ENCODE peak calls at places on chromosomes 4 and X, in four cellular contexts. W is GM12878, K is gastrocnemius medialis, I is sigmoid colon. O is an unnamed sample.

GRCh38 chr4:141153751-141154510 is 20.7 kb upstream of the RNF150 start:
- DNase-seq in W (no peak), K (no peak), I (no peak), O (no peak)

GRCh38 chrX:77742788-77743476 is 43.1 kb downstream of the ATRX start:
- DNase-seq in W (no peak), K (no peak), I (no peak), O (no peak)

GRCh38 chr4:165481458-165481857 is 102.7 kb downstream of the CPE start:
- DNase-seq in W (no peak), K (no peak), I (no peak), O (no peak)

GRCh38 chr4:159396151-159396550 is 293.3 kb downstream of the RAPGEF2 start:
- DNase-seq in W (no peak), K (no peak), I (no peak), O (no peak)

GRCh38 chr4:139144161-139144859 is 32.7 kb downstream of the ELF2 start:
- DNase-seq in W (no peak), K (peak; percentile 9), I (peak; percentile 75), O (peak; percentile 57)

GRCh38 chr4:38663021-38663800 is 788 bp upstream of the KLF3 start:
- DNase-seq in W (no peak), K (peak; percentile 8), I (peak; percentile 80), O (peak; percentile 34)

GRCh38 chr4:38106301-38106700 is 146.1 kb downstream of the PTTG2 start:
- DNase-seq in W (no peak), K (no peak), I (no peak), O (no peak)

GRCh38 chr4:149914521-149915115 is 99.0 kb upstream of the IQCM start:
- DNase-seq in W (no peak), K (no peak), I (no peak), O (no peak)

GRCh38 chr4:175290401-175290800 is 372.2 kb downstream of the ADAM29 start:
- DNase-seq in W (no peak), K (no peak), I (no peak), O (no peak)

GRCh38 chr4:159551268-159551667 is 448.4 kb downstream of the RAPGEF2 start:
- DNase-seq in W (no peak), K (no peak), I (no peak), O (no peak)

GRCh38 chr4:66929748-66930147 is 615.6 kb downstream of the CENPC start:
- DNase-seq in W (no peak), K (no peak), I (no peak), O (no peak)

GRCh38 chrX:115940348-115940747 is 230.2 kb upstream of the AGTR2 start:
- DNase-seq in W (no peak), K (no peak), I (no peak), O (no peak)

GRCh38 chr4:37762294-37763163 is 64.0 kb upstream of the PGM2 start:
- DNase-seq in W (no peak), K (no peak), I (no peak), O (peak; percentile 38)

GRCh38 chrX:40130207-40130606 is 32.4 kb upstream of the BCOR start:
- DNase-seq in W (no peak), K (no peak), I (no peak), O (no peak)

GRCh38 chr4:104866809-104867208 is 279.9 kb upstream of the TET2 start:
- DNase-seq in W (no peak), K (no peak), I (no peak), O (no peak)

GRCh38 chr4:107939307-107939706 is 8.0 kb downstream of the CYP2U1 start:
- DNase-seq in W (no peak), K (no peak), I (no peak), O (no peak)

GRCh38 chrX:17535229-17535628 is 160.2 kb downstream of the NHS start:
- DNase-seq in W (no peak), K (no peak), I (no peak), O (peak; percentile 28)

GRCh38 chrX:141142946-141143345 is 34.0 kb downstream of the LDOC1 start:
- DNase-seq in W (no peak), K (no peak), I (no peak), O (no peak)

GRCh38 chrX:71911023-71911730 is 532 bp downstream of the NHSL2 start:
- DNase-seq in W (no peak), K (no peak), I (peak; percentile 67), O (no peak)

GRCh38 chr4:161522031-161522430 is 641.8 kb downstream of the FSTL5 start:
- DNase-seq in W (no peak), K (no peak), I (no peak), O (no peak)

GRCh38 chr4:110344165-110344564 is 131.8 kb upstream of the ENPEP start:
- DNase-seq in W (no peak), K (no peak), I (no peak), O (no peak)

GRCh38 chrX:64093761-64094160 is 111.7 kb downstream of the AMER1 start:
- DNase-seq in W (no peak), K (no peak), I (no peak), O (no peak)

GRCh38 chr4:10171055-10171454 is 54.5 kb upstream of the WDR1 start:
- DNase-seq in W (no peak), K (no peak), I (no peak), O (no peak)

GRCh38 chr4:99323761-99324160 is 2.6 kb upstream of the ADH1B start:
- DNase-seq in W (no peak), K (peak; percentile 73), I (peak; percentile 81), O (no peak)

GRCh38 chr4:140884431-140885058 is 128.4 kb upstream of the TBC1D9 start:
- DNase-seq in W (peak; percentile 9), K (peak; percentile 11), I (peak; percentile 70), O (peak; percentile 29)

GRCh38 chr4:139814285-139815015 is 148.8 kb downstream of the MGST2 start:
- DNase-seq in W (no peak), K (peak; percentile 18), I (no peak), O (no peak)

DNA sequence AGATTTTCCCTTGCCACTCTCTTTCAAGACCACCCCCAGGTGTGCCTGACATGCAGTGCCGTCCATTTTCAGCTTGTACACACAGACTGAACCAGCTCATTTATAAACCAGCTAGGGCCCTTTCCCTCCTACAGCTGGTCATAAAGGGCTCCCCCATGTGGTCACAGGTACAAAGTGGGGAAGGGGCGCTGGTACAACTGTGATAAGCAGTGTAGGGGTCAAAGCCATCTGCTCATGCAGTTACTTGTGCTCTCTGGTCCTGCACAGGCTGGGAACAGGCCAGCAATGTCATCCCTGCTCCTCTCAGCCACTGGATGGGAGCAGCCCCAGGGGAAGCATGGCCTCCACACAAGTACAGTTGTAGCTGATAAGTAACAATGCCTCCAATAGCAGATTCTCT is 20.6 kb downstream of the GABRQ start:
- DNase-seq in W (no peak), K (no peak), I (no peak), O (no peak)
- TF ChIP-seq CTCF in W (no peak), K (no peak), I (no peak), O (no peak)

GRCh38 chr4:185890196-185890595 is 78.2 kb upstream of the SORBS2 start:
- DNase-seq in W (no peak), K (no peak), I (no peak), O (no peak)

GRCh38 chr4:185894481-185894880 is 82.5 kb upstream of the SORBS2 start:
- DNase-seq in W (no peak), K (no peak), I (no peak), O (no peak)

GRCh38 chr4:185893500-185893899 is 81.5 kb upstream of the SORBS2 start:
- DNase-seq in W (no peak), K (no peak), I (no peak), O (no peak)

GRCh38 chr4:185889566-185889965 is 77.6 kb upstream of the SORBS2 start:
- DNase-seq in W (no peak), K (no peak), I (no peak), O (no peak)

DNA sequence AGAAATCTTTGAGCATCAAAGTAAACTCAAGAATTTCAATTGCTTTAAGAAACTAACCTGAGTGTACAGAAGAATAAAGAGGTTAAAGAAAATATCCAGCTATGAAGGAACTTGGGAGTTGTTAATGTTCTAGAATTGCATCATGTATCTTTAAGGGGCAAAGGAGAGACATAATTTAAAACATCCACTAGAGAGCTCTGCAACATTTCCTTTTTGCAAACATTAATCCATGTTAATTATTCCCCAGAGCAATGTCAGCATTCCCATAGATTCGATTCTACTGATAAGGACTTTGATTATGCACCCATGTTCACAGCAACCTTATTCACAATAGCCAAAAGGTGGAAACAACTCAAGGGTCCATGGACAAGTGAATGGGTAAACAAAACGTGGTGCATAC is 80.2 kb upstream of the SORBS2 start:
- DNase-seq in W (no peak), K (no peak), I (no peak), O (no peak)
- TF ChIP-seq CTCF in W (no peak), K (no peak), I (no peak), O (no peak)

DNA sequence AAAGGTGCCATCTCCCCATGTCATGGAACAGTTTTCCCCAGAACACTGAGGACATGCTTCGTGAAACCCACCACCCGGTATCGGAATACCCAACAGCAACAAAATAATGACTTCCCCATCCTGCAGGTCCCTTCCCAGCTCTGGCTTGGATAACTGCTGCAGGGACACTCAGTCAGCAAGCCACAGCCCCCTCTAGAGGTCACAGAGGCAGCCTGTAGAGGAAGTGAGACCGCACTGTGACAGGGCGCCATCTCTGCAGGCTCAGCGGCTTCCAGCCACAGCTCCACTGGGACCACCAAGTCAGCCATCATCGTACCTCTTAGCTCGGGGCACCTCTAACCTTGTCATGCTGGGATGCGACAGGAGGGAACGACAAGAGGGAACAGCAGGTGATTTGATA is 315.9 kb downstream of the LDB2 start:
- DNase-seq in W (no peak), K (no peak), I (no peak), O (no peak)
- TF ChIP-seq CTCF in W (no peak), K (no peak), I (no peak), O (no peak)

GRCh38 chrX:70196961-70197805 is 19.9 kb downstream of the DGAT2L6 start:
- DNase-seq in W (no peak), K (no peak), I (no peak), O (peak; percentile 51)
- TF ChIP-seq CTCF in W (peak; percentile 74), K (no peak), I (peak; percentile 47), O (no peak)

DNA sequence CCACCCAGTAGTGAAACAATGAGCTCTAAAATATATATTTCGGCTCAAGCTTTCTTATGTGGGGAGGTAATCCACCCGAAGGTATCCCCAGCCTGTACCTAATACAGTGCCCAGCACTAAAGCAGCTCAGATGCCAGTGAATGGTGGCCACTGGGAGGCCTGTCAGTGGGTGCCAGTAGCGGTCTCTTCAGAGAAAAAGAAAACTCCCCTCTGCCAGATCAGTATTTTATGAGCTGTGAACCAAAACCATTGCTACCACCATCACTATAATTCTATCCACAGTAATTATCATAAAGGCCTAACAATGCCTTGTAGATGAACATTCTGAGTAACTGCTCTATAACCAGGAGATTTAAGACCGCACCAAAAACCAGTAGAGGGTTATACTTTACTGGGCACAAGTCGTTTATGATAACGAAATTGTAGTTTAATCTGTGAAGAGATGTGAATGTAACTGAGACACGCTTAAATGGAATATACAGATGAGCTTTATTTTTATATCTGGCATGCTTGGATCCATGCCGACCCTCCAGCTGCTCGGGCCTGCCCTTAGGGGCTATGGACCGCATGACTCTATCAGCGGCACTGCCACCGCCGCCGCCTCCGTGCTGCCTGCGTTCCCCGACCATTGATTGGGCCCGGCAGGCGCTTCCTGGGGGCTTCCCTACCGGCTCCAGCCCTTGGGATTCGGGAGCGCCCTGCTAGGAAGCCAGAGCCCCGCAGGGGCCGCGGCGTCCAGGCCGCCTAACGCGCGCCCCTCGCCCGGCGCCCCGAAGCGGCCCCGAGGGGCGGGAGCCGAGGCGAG is 586 bp upstream of the NFKB1 start:
- DNase-seq in W (no peak), K (peak; percentile 31), I (peak; percentile 78), O (peak; percentile 50)
- TF ChIP-seq CTCF in W (no peak), K (no peak), I (no peak), O (no peak)